ENCODE peak calls at places on chromosomes 13 and 19, in four cellular contexts. M is SK-N-SH, C is lower lobe of right lung, I is hepatocyte. D is an unnamed sample.

GRCh38 chr13:110187501-110188161 is 119.3 kb downstream of the COL4A1 start:
- DNase-seq in I (peak; percentile 70), C (no peak), M (peak; percentile 44), D (no peak)

GRCh38 chr13:80196756-80197155 is 144.2 kb downstream of the SPRY2 start:
- DNase-seq in I (no peak), C (no peak), M (no peak), D (no peak)

GRCh38 chr13:48072304-48072703 is 22.6 kb downstream of the MED4 start:
- DNase-seq in I (no peak), C (no peak), M (no peak), D (no peak)

GRCh38 chr19:50602496-50602895 is 34.3 kb upstream of the LRRC4B start:
- DNase-seq in C (no peak), M (no peak), I (no peak), D (no peak)

GRCh38 chr13:55613429-55614187 is 1527.1 kb upstream of the PRR20A start:
- DNase-seq in M (no peak), C (no peak), I (no peak), D (no peak)

GRCh38 chr19:2629491-2630351 is 72.8 kb downstream of the GNG7 start:
- DNase-seq in M (no peak), C (no peak), I (no peak), D (no peak)

GRCh38 chr19:30880551-30880950 is 468.7 kb downstream of the TSHZ3 start:
- DNase-seq in M (no peak), I (no peak), C (no peak), D (no peak)

GRCh38 chr19:44954278-44954648 is 917 bp upstream of the CLPTM1 start:
- DNase-seq in M (no peak), I (no peak), C (no peak), D (no peak)

GRCh38 chr13:33279898-33280549 is 5.5 kb downstream of the STARD13 start:
- DNase-seq in C (no peak), M (no peak), I (peak; percentile 50), D (peak; percentile 46)

GRCh38 chr13:50129923-50130685 is 114.9 kb downstream of the KCNRG start:
- DNase-seq in I (peak; percentile 42), C (peak; percentile 58), M (peak; percentile 77), D (peak; percentile 60)

GRCh38 chr19:27793128-27793643 is 1419.8 kb downstream of the UQCRFS1 start:
- DNase-seq in I (peak; percentile 83), M (peak; percentile 65), C (peak; percentile 87), D (peak; percentile 89)

GRCh38 chr13:71522976-71523517 is 344.0 kb downstream of the DACH1 start:
- DNase-seq in M (no peak), I (no peak), C (no peak), D (no peak)

GRCh38 chr19:15937771-15938170 is 3.4 kb upstream of the CYP4F11 start:
- DNase-seq in I (no peak), C (no peak), M (no peak), D (no peak)

GRCh38 chr19:40274585-40275544 is 10.3 kb downstream of the AKT2 start:
- DNase-seq in I (peak; percentile 2), C (no peak), M (no peak), D (no peak)

GRCh38 chr13:34127523-34127922 is 309.6 kb downstream of the RFC3 start:
- DNase-seq in I (no peak), M (no peak), C (no peak), D (no peak)

GRCh38 chr19:12757544-12758274 is 6.1 kb downstream of the BEST2 start:
- DNase-seq in C (peak; percentile 81), I (peak; percentile 85), M (peak; percentile 94), D (peak; percentile 59)

GRCh38 chr19:18951721-18952281 is 10.8 kb upstream of the HOMER3 start:
- DNase-seq in C (no peak), I (no peak), M (no peak), D (no peak)

GRCh38 chr13:91580749-91581148 is 182.3 kb downstream of the GPC5 start:
- DNase-seq in I (no peak), C (no peak), M (no peak), D (no peak)

GRCh38 chr19:18507727-18508440 is 14.0 kb downstream of the ELL start:
- DNase-seq in C (no peak), I (no peak), M (no peak), D (no peak)

GRCh38 chr19:55181740-55182139 is 1.7 kb upstream of the SYT5 start:
- DNase-seq in I (no peak), C (no peak), M (no peak), D (no peak)

GRCh38 chr19:10835754-10836477 is at the start of gene TMED1:
- DNase-seq in C (peak; percentile 100), I (peak; percentile 100), M (peak; percentile 99), D (peak; percentile 100)
- TF ChIP-seq CTCF in C (peak; percentile 45), I (peak; percentile 13), M (peak; percentile 66), D (no peak)

GRCh38 chr19:38031423-38031770 is 124.4 kb downstream of the SIPA1L3 start:
- DNase-seq in I (no peak), M (no peak), C (no peak), D (no peak)

GRCh38 chr19:38034153-38034835 is 127.3 kb downstream of the SIPA1L3 start:
- DNase-seq in M (no peak), I (no peak), C (no peak), D (no peak)

GRCh38 chr19:38032151-38032550 is 125.1 kb downstream of the SIPA1L3 start:
- DNase-seq in C (no peak), I (no peak), M (no peak), D (no peak)

GRCh38 chr19:38033658-38034150 is 126.7 kb downstream of the SIPA1L3 start:
- DNase-seq in M (no peak), C (no peak), I (no peak), D (no peak)

DNA sequence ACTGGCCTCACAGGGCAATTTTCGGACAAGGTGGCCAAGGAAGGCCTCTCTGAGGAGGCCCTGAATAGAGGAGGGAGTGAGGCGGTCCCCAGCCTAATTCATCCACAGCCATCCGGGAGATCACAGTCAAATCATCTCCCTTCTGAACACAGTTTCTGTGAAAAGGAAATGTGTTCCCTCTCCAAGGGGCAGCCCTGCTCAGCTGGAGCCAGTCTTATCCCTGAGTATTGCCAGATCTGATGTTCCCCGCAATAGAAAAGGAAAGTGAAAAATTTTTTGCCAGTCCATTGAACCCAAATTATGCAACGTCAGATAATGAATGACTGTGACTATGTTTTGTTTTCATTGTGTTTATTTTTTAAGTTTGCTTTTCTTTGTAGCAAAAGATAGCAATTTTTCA is 125.9 kb downstream of the SIPA1L3 start:
- DNase-seq in M (no peak), I (no peak), C (no peak), D (no peak)
- H3K4me3 ChIP-seq in M (no peak overlapping the region), I (no peak overlapping the region), C (no peak overlapping the region), D (no peak overlapping the region)

DNA sequence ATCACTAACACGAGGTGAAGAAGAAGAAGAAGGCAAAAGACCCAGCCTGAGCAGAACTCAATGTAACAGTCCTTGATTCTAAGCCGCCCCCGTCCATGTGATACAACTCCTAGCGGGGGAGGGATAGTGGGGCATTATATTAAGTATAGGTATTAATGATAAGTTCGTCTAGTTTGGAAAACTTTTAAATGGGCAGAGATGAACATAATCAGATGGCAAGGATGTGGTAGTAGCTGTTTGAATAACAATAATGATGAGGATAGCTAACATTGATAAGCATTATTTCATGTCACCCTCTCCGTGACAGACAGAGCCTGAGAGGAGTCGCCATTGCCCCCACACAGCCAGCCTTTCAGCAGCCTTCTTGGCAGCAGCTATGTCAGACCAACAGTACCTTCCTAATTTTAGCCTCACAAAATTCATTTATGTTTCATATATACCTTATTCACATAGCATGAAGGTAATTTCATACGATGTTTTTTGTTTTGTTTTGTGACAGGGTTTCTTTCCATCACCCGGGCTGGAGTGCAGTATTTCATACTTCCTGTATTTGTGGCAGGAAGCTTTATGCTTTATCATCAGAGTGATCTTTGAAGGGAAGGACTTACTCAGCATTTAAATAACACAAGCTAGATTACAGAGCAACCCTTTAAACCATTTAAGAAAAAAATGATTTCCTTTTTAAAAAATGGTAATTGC is 64.4 kb upstream of the NPAS1 start:
- DNase-seq in M (no peak), I (no peak), C (no peak), D (no peak)
- H3K4me1 ChIP-seq in M (peaks cover 31% of the 10 kb centered on the region), I (peaks cover 37% of the 10 kb centered on the region), C (peaks cover 56% of the 10 kb centered on the region), D (peaks cover 39% of the 10 kb centered on the region)

GRCh38 chr13:36848228-36848982 is 29.4 kb downstream of the RFXAP start:
- DNase-seq in M (peak; percentile 17), I (no peak), C (no peak), D (no peak)

GRCh38 chr13:36847541-36848045 is 28.6 kb downstream of the RFXAP start:
- DNase-seq in M (no peak), C (no peak), I (peak; percentile 11), D (no peak)

GRCh38 chr13:36850790-36851438 is 31.9 kb downstream of the RFXAP start:
- DNase-seq in I (no peak), C (no peak), M (peak; percentile 24), D (no peak)
- TF ChIP-seq CTCF in I (peak; percentile 20), C (peak; percentile 25), M (peak; percentile 51), D (no peak)

DNA sequence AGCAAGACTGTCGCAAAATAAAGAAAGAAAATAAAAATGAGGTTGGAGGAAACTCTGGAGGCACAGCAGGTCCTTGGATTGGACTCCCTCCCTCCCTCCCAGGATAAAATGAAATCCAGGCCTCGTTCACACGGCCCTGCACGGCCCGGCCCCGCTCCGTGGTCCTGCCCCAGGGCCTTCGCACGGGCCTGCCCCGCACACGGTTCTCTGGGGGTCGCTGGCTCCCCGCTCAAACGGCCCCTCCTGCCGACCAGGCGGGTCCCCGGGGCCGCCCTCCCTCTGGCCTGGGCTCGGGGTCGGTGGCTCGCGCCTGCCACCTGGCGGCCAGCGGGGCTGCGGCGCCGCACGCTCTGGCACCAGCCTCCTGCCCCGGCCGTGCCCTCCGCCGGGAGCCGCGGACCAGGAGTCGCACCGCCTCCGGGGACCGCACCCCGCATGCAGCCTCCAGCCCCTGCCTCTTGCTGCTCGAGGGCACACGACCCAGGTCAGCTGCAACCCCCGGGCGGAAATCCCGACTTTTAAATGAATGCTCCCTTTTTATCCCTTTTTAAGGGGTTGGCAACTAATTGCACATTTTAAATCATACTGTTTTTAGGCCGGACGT is 1.5 kb upstream of the WDR18 start:
- DNase-seq in M (peak; percentile 98), I (peak; percentile 88), C (peak; percentile 79), D (peak; percentile 87)
- H3K4me3 ChIP-seq in M (peak overlapping the region; percentile 56), I (no peak overlapping the region), C (peak overlapping the region; percentile 43), D (peak overlapping the region; percentile 38)

GRCh38 chr13:27621366-27622101 is at the start of gene POLR1D:
- DNase-seq in C (peak; percentile 90), I (peak; percentile 96), M (peak; percentile 91), D (peak; percentile 95)

GRCh38 chr13:27620377-27621115 is at the start of gene LNX2:
- DNase-seq in M (peak; percentile 98), I (peak; percentile 99), C (peak; percentile 98), D (peak; percentile 98)

GRCh38 chr13:27619093-27619705 is 1.1 kb downstream of the LNX2 start:
- DNase-seq in C (no peak), M (no peak), I (no peak), D (no peak)

GRCh38 chr13:27621116-27621365 is 651 bp upstream of the POLR1D start:
- DNase-seq in M (no peak), C (no peak), I (no peak), D (no peak)

GRCh38 chr13:27619711-27620376 is 485 bp downstream of the LNX2 start:
- DNase-seq in M (peak; percentile 70), C (peak; percentile 70), I (no peak), D (no peak)
- H3K4me1 ChIP-seq in M (peaks cover 9% of the 10 kb centered on the region), C (peaks cover 50% of the 10 kb centered on the region), I (peaks cover 46% of the 10 kb centered on the region), D (peaks cover 41% of the 10 kb centered on the region)